ENCODE peak calls at places on chromosomes 7 and 10, in nine cellular contexts. W is GM23338, J is A549, P is HepG2, T is HL-60, X is K562, L is SK-N-SH, V is GM12878, Z is Panc1. F is an unnamed sample.

GRCh38 chr7:41315764-41316163 is 387.1 kb downstream of the INHBA start:
- DNase-seq in X (no peak), J (no peak), W (peak), V (no peak), T (no peak), P (no peak), Z (no peak), L (no peak), F (no peak)

GRCh38 chr7:45589915-45590678 is 15.9 kb downstream of the ADCY1 start:
- DNase-seq in V (no peak), P (no peak), L (no peak), T (no peak), Z (no peak), J (no peak), W (no peak), X (no peak), F (no peak)

GRCh38 chr10:904403-904802 is 27.1 kb downstream of the LARP4B start:
- DNase-seq in W (no peak), X (no peak), L (no peak), V (no peak), Z (no peak), T (no peak), P (no peak), J (no peak), F (no peak)

GRCh38 chr7:116162992-116163391 is 47.3 kb upstream of the TES start:
- DNase-seq in T (no peak), V (no peak), P (peak), J (peak), L (no peak), W (peak), Z (no peak), X (no peak), F (peak)

GRCh38 chr10:62015994-62016393 is 114.5 kb downstream of the ARID5B start:
- DNase-seq in Z (no peak), L (peak), P (no peak), J (no peak), X (peak), T (no peak), V (no peak), W (no peak), F (no peak)

GRCh38 chr10:132395704-132396494 is 1.1 kb upstream of the PWWP2B start:
- DNase-seq in J (peak), X (peak), Z (no peak), L (peak), V (no peak), P (peak), T (no peak), W (peak), F (no peak)

GRCh38 chr7:2607122-2607912 is 24.5 kb upstream of the TTYH3 start:
- DNase-seq in W (no peak), T (no peak), P (no peak), L (peak), X (no peak), V (no peak), Z (no peak), J (no peak), F (no peak)

GRCh38 chr7:885261-885892 is 9.0 kb downstream of the GET4 start:
- DNase-seq in X (no peak), V (no peak), J (no peak), Z (no peak), P (no peak), W (no peak), T (no peak), L (no peak), F (no peak)

GRCh38 chr7:5296627-5297226 is 14.0 kb downstream of the SLC29A4 start:
- DNase-seq in L (peak), X (peak), Z (no peak), P (no peak), T (peak), W (peak), J (no peak), V (peak), F (no peak)

GRCh38 chr7:55498770-55499169 is 73.5 kb downstream of the VOPP1 start:
- DNase-seq in L (no peak), T (no peak), P (no peak), W (no peak), J (no peak), X (no peak), Z (no peak), V (no peak), F (no peak)

GRCh38 chr7:5711419-5711818 is 70.0 kb downstream of the RNF216 start:
- DNase-seq in Z (no peak), P (no peak), V (no peak), L (no peak), J (no peak), X (no peak), W (peak), T (no peak), F (no peak)

GRCh38 chr7:72265505-72265904 is 146.6 kb downstream of the CALN1 start:
- DNase-seq in X (no peak), Z (no peak), J (no peak), P (no peak), T (no peak), L (no peak), V (no peak), W (peak), F (no peak)

GRCh38 chr10:126898460-126898859 is 6.8 kb upstream of the DOCK1 start:
- DNase-seq in X (no peak), P (no peak), W (no peak), T (no peak), V (no peak), L (no peak), J (no peak), Z (no peak), F (no peak)

GRCh38 chr7:15389073-15389472 is 172.7 kb downstream of the AGMO start:
- DNase-seq in P (no peak), L (no peak), W (no peak), V (no peak), J (no peak), T (no peak), X (no peak), Z (no peak), F (no peak)

GRCh38 chr10:48564466-48565150 is 40.3 kb downstream of the ARHGAP22 start:
- DNase-seq in P (no peak), X (no peak), L (no peak), W (no peak), T (no peak), Z (no peak), V (no peak), J (no peak), F (no peak)

GRCh38 chr7:72405389-72405788 is 6.7 kb downstream of the CALN1 start:
- DNase-seq in L (no peak), T (peak), X (peak), J (no peak), P (no peak), V (no peak), Z (no peak), W (no peak), F (no peak)

GRCh38 chr7:146008293-146008692 is 108.3 kb upstream of the CNTNAP2 start:
- DNase-seq in P (no peak), Z (no peak), L (no peak), T (no peak), W (no peak), J (no peak), V (no peak), X (no peak), F (no peak)

GRCh38 chr7:125773113-125773800 is 843.6 kb upstream of the POT1 start:
- DNase-seq in J (no peak), X (no peak), Z (no peak), L (no peak), W (peak), V (no peak), P (no peak), T (no peak), F (no peak)

GRCh38 chr7:49398730-49399129 is 374.7 kb upstream of the VWC2 start:
- DNase-seq in L (no peak), Z (peak), V (no peak), J (no peak), X (no peak), P (no peak), W (no peak), T (no peak), F (no peak)

GRCh38 chr10:17051851-17052250 is 77.8 kb downstream of the CUBN start:
- DNase-seq in Z (no peak), T (no peak), V (no peak), L (no peak), J (no peak), X (peak), P (no peak), W (no peak), F (no peak)

GRCh38 chr7:74544706-74545469 is 91.2 kb downstream of the GTF2IRD1 start:
- DNase-seq in J (peak), V (no peak), P (peak), L (peak), Z (peak), X (peak), T (peak), W (peak), F (peak)

GRCh38 chr10:12846718-12847117 is 154.8 kb downstream of the CCDC3 start:
- DNase-seq in T (no peak), L (no peak), P (no peak), X (no peak), Z (no peak), V (no peak), J (no peak), W (no peak), F (no peak)

GRCh38 chr7:378551-379455 is 88.8 kb downstream of the FOXL3 start:
- DNase-seq in W (no peak), T (no peak), X (no peak), V (no peak), L (peak), J (no peak), Z (no peak), P (no peak), F (no peak)

GRCh38 chr7:76505168-76506080 is 4.9 kb upstream of the UPK3B start:
- DNase-seq in L (peak), T (no peak), X (peak), P (no peak), W (peak), J (no peak), V (no peak), Z (no peak), F (no peak)

GRCh38 chr10:76916536-76916935 is 721.1 kb downstream of the KCNMA1 start:
- DNase-seq in L (no peak), P (no peak), X (no peak), Z (no peak), J (no peak), W (no peak), T (no peak), V (no peak), F (no peak)
- TF ChIP-seq REST in L (no peak), P (no peak), X (no peak), Z (no peak), J (no peak), W (no peak), T (no peak), V (no peak), F (no peak)

GRCh38 chr10:125087191-125087896 is 73.0 kb downstream of the CTBP2 start:
- DNase-seq in Z (no peak), L (no peak), J (no peak), T (no peak), V (no peak), W (no peak), X (no peak), P (no peak), F (no peak)
- TF ChIP-seq REST in Z (no peak), L (no peak), J (no peak), T (no peak), V (no peak), W (no peak), X (no peak), P (no peak), F (no peak)

GRCh38 chr7:31000161-31000693 is 36.5 kb downstream of the GHRHR start:
- DNase-seq in X (no peak), L (no peak), Z (no peak), T (peak), V (no peak), J (no peak), P (no peak), W (no peak), F (no peak)
- TF ChIP-seq REST in X (no peak), L (no peak), Z (no peak), T (no peak), V (no peak), J (no peak), P (no peak), W (no peak), F (no peak)

GRCh38 chr7:24800073-24800472 is 42.8 kb upstream of the GSDME start:
- DNase-seq in P (no peak), J (no peak), L (no peak), Z (no peak), V (no peak), W (no peak), T (no peak), X (no peak), F (no peak)

GRCh38 chr7:24800667-24801066 is 43.4 kb upstream of the GSDME start:
- DNase-seq in P (no peak), L (no peak), V (no peak), T (no peak), J (no peak), X (no peak), W (no peak), Z (no peak), F (no peak)

GRCh38 chr7:24793982-24794648 is 36.9 kb upstream of the GSDME start:
- DNase-seq in J (no peak), W (no peak), P (no peak), Z (no peak), V (no peak), L (no peak), T (no peak), X (no peak), F (no peak)

GRCh38 chr7:24797270-24797669 is 40.0 kb upstream of the GSDME start:
- DNase-seq in W (no peak), Z (no peak), L (no peak), X (no peak), P (no peak), J (no peak), T (no peak), V (no peak), F (no peak)

GRCh38 chr7:24795407-24795767 is 38.1 kb upstream of the GSDME start:
- DNase-seq in T (no peak), P (peak), J (no peak), W (no peak), L (no peak), V (no peak), Z (no peak), X (no peak), F (no peak)
- TF ChIP-seq REST in T (no peak), P (no peak), J (no peak), W (no peak), L (no peak), V (no peak), Z (no peak), X (no peak), F (no peak)

DNA sequence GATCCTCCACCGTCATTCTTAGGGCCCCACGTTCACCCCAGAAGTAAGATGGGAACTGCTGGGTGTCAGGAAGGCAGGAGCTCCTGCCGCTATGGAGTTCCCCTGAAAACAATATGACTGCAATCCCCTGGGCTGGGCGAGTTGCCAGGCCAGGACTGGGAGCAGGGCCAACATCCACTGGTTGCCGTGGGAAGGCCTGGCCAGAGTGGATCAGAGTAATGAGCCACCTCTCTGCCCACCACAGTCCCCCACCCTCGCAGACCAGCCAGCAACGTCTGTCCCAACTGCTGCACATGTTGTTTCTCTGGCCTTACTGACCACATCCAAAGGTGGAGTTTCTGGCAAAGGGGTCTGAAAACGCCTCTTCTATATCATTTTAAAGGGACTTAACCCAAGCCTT is 86.6 kb downstream of the STRA8 start:
- DNase-seq in W (no peak), T (no peak), L (peak), J (peak), X (no peak), V (no peak), P (no peak), Z (no peak), F (no peak)
- TF ChIP-seq REST in W (no peak), T (no peak), L (peak), J (no peak), X (no peak), V (no peak), P (no peak), Z (no peak), F (no peak)

GRCh38 chr7:21966271-21966670 is 20.6 kb upstream of the CDCA7L start:
- DNase-seq in X (no peak), V (peak), T (peak), L (no peak), J (no peak), W (no peak), Z (no peak), P (no peak), F (no peak)

GRCh38 chr7:21971780-21972396 is 26.2 kb upstream of the CDCA7L start:
- DNase-seq in T (no peak), L (no peak), P (no peak), X (no peak), V (no peak), W (no peak), J (no peak), Z (no peak), F (peak)

GRCh38 chr7:21972397-21972784 is 26.7 kb upstream of the CDCA7L start:
- DNase-seq in Z (no peak), X (no peak), T (no peak), V (no peak), P (no peak), J (peak), W (peak), L (no peak), F (peak)

GRCh38 chr7:21967500-21968099 is 21.9 kb upstream of the CDCA7L start:
- DNase-seq in L (no peak), X (no peak), V (no peak), W (no peak), J (no peak), Z (no peak), T (peak), P (no peak), F (no peak)

DNA sequence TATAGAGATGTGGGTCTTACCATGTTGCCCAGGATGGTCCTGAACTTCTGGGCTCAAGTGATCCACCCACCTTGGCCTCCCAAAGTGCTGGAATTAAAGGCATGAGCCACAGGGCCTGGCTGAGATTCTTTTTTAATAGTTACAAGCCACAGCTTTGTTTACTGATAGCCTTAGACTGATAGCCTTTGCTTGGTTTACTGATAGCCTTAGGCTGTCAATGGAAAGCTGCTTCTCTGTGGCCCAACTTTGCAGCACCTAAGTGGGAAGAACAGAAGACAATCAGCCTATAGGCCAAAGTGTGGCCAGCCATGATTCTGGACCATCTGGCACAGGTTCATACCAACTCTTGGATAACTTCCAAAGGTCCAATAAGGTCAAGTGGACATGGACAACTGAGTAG is 24.1 kb upstream of the CDCA7L start:
- DNase-seq in W (no peak), T (no peak), J (no peak), L (no peak), Z (no peak), V (no peak), P (no peak), X (no peak), F (no peak)
- TF ChIP-seq REST in W (no peak), T (no peak), J (no peak), L (no peak), Z (no peak), V (no peak), P (no peak), X (no peak), F (no peak)